ENCODE peak calls at places on chromosomes 16 and 17, in four cellular contexts. W is progenitor cell of endocrine pancreas; E is stimulated activated CD4-positive, alpha-beta T cell treated with anti-CD3 and anti-CD28 coated beads, Interleukin-1b, Interleukin-23, amount 100 ng/mL, for 1 hour; D is AG09309. B is an unnamed sample.

GRCh38 chr16:54489225-54489781 is 202.7 kb upstream of the IRX3 start:
- DNase-seq in E (no peak), D (no peak), W (no peak), B (no peak)

GRCh38 chr16:26981266-26981938 is 85.3 kb upstream of the C16orf82 start:
- DNase-seq in W (no peak), E (no peak), D (no peak), B (peak)

GRCh38 chr16:49085689-49086088 is 195.9 kb downstream of the CBLN1 start:
- DNase-seq in W (no peak), D (no peak), E (no peak), B (no peak)

GRCh38 chr17:16912021-16912962 is 59.6 kb downstream of the TNFRSF13B start:
- DNase-seq in W (no peak), D (no peak), E (no peak), B (no peak)

GRCh38 chr17:17398188-17398927 is 78.4 kb upstream of the MED9 start:
- DNase-seq in W (no peak), E (no peak), D (no peak), B (no peak)

GRCh38 chr16:49515016-49515415 is 141.4 kb downstream of the C16orf78 start:
- DNase-seq in W (no peak), E (no peak), D (no peak), B (no peak)

GRCh38 chr16:87489434-87490045 is 3.3 kb downstream of the ZCCHC14 start:
- DNase-seq in E (no peak), W (no peak), D (no peak), B (no peak)

GRCh38 chr16:88385831-88386815 is 3.4 kb downstream of the ZNF469 start:
- DNase-seq in D (no peak), E (no peak), W (no peak), B (no peak)

GRCh38 chr16:53421248-53421647 is 13.0 kb upstream of the RBL2 start:
- DNase-seq in W (no peak), D (no peak), E (no peak), B (no peak)

GRCh38 chr17:72380120-72380519 is 259.3 kb downstream of the SOX9 start:
- DNase-seq in D (no peak), E (no peak), W (no peak), B (no peak)

GRCh38 chr17:35017021-35017420 is 36.7 kb downstream of the LIG3 start:
- DNase-seq in E (no peak), W (no peak), D (no peak), B (no peak)

GRCh38 chr16:24819462-24820040 is 26.2 kb upstream of the SLC5A11 start:
- DNase-seq in E (no peak), W (no peak), D (no peak), B (no peak)

GRCh38 chr17:16999931-17000625 is 28.2 kb upstream of the TNFRSF13B start:
- DNase-seq in E (no peak), W (no peak), D (no peak), B (no peak)

GRCh38 chr17:82317394-82318168 is at the start of gene CD7:
- DNase-seq in D (no peak), W (no peak), E (peak), B (no peak)

GRCh38 chr17:75364078-75364477 is 41.4 kb downstream of the GRB2 start:
- DNase-seq in E (no peak), W (no peak), D (peak), B (peak)

GRCh38 chr17:4711671-4712111 is 1.3 kb downstream of the ARRB2 start:
- DNase-seq in D (no peak), E (no peak), W (no peak), B (no peak)

GRCh38 chr17:48068491-48068961 is 20.4 kb downstream of the NFE2L1 start:
- DNase-seq in E (no peak), D (no peak), W (no peak), B (no peak)

GRCh38 chr17:35588196-35588920 is 1.2 kb downstream of the AP2B1 start:
- DNase-seq in W (no peak), D (no peak), E (no peak), B (no peak)

GRCh38 chr16:79707867-79708266 is 107.3 kb upstream of the MAF start:
- DNase-seq in E (no peak), W (no peak), D (no peak), B (no peak)

GRCh38 chr17:35795007-35795870 is at the start of gene MMP28:
- DNase-seq in W (peak), E (no peak), D (no peak), B (no peak)

GRCh38 chr17:75557075-75557851 is 30.3 kb upstream of the MYO15B start:
- DNase-seq in E (no peak), D (no peak), W (peak), B (no peak)

GRCh38 chr17:75404739-75405364 is 626 bp downstream of the GRB2 start:
- DNase-seq in D (no peak), W (peak), E (no peak), B (no peak)

GRCh38 chr17:60165976-60166375 is 16.2 kb downstream of the CA4 start:
- DNase-seq in D (no peak), W (no peak), E (no peak), B (no peak)

GRCh38 chr17:42850964-42851363 is at the start of gene AOC3:
- DNase-seq in E (no peak), D (no peak), W (no peak), B (no peak)

GRCh38 chr16:86886651-86887050 is 308.3 kb downstream of the FOXL1 start:
- DNase-seq in D (no peak), W (no peak), E (no peak), B (no peak)

GRCh38 chr17:49784636-49785035 is 3.8 kb upstream of the KAT7 start:
- DNase-seq in W (no peak), D (no peak), E (no peak), B (no peak)

GRCh38 chr16:88305176-88305575 is 77.6 kb upstream of the ZNF469 start:
- DNase-seq in W (no peak), E (no peak), D (no peak), B (no peak)

GRCh38 chr16:51327001-51327400 is 175.9 kb upstream of the SALL1 start:
- DNase-seq in W (no peak), D (peak), E (no peak), B (peak)

GRCh38 chr17:80212962-80213650 is 7.0 kb downstream of the SGSH start:
- DNase-seq in D (no peak), W (no peak), E (no peak), B (no peak)